ENCODE peak calls at places on chromosomes 13 and 19, in eight cellular contexts. D is uterus; Y is stimulated activated CD4-positive, alpha-beta T cell treated with anti-CD3 and anti-CD28 coated beads, TNF-alpha, amount 100 ng/mL, for 4 hours; C is AG10803; L is transverse colon; R is T1000; N is activated CD8-positive, alpha-beta T cell treated with anti-CD3 and anti-CD28 coated beads, Interleukin-2, amount 10 ng/mL, durations not matched to agents 7 days and 5 days; M is lower leg skin. G is an unnamed sample.

GRCh38 chr19:35774274-35775045 is 904 bp upstream of the ARHGAP33 start:
- DNase-seq in L (no peak), C (no peak), Y (no peak), R (no peak), D (no peak), N (no peak), M (no peak), G (no peak)

GRCh38 chr13:89584058-89584457 is 1763.4 kb upstream of the MIR17HG start:
- DNase-seq in C (no peak), R (no peak), D (no peak), Y (no peak), M (no peak), L (no peak), N (no peak), G (no peak)

GRCh38 chr19:44653977-44654784 is 10.5 kb downstream of the PVR start:
- DNase-seq in R (no peak), C (peak), M (peak), D (peak), Y (peak), N (peak), L (peak), G (peak)

GRCh38 chr13:25881946-25882574 is 169.8 kb downstream of the SHISA2 start:
- DNase-seq in C (no peak), M (no peak), Y (no peak), L (no peak), R (no peak), N (no peak), D (no peak), G (no peak)

GRCh38 chr13:93218583-93218982 is 8.0 kb upstream of the GPC6 start:
- DNase-seq in L (no peak), C (no peak), Y (no peak), N (no peak), D (no peak), R (no peak), M (no peak), G (no peak)

GRCh38 chr19:38204096-38204495 is 19.9 kb downstream of the DPF1 start:
- DNase-seq in Y (no peak), C (no peak), M (no peak), N (no peak), R (no peak), D (no peak), L (no peak), G (no peak)

GRCh38 chr19:41217741-41218140 is 1.3 kb upstream of the AXL start:
- DNase-seq in N (no peak), R (no peak), C (no peak), D (no peak), Y (no peak), L (no peak), M (no peak), G (no peak)

GRCh38 chr13:48448963-48449614 is 36.2 kb upstream of the LPAR6 start:
- DNase-seq in M (no peak), Y (no peak), D (no peak), N (peak), L (no peak), R (no peak), C (peak), G (no peak)

GRCh38 chr13:32115069-32115468 is 83.5 kb downstream of the FRY start:
- DNase-seq in N (no peak), Y (no peak), D (no peak), M (no peak), C (no peak), R (no peak), L (no peak), G (no peak)

GRCh38 chr19:19740755-19741154 is 7.8 kb upstream of the ZNF14 start:
- DNase-seq in L (no peak), R (no peak), D (no peak), M (no peak), C (no peak), N (no peak), Y (no peak), G (peak)

GRCh38 chr19:48203227-48203793 is 32.8 kb downstream of the ZSWIM9 start:
- DNase-seq in D (no peak), N (no peak), M (no peak), Y (no peak), L (no peak), C (no peak), R (no peak), G (no peak)

GRCh38 chr13:112851107-112852046 is 117.6 kb upstream of the MCF2L start:
- DNase-seq in N (no peak), D (no peak), M (no peak), L (no peak), C (no peak), R (no peak), Y (no peak), G (no peak)

GRCh38 chr19:56126983-56127780 is 6.1 kb upstream of the ZNF787 start:
- DNase-seq in M (no peak), C (no peak), D (no peak), N (no peak), Y (no peak), L (no peak), R (no peak), G (peak)

GRCh38 chr13:48110930-48111721 is 16.2 kb upstream of the MED4 start:
- DNase-seq in Y (no peak), C (no peak), M (no peak), D (no peak), R (no peak), L (no peak), N (no peak), G (peak)

GRCh38 chr13:48775804-48776203 is 122.1 kb downstream of the CYSLTR2 start:
- DNase-seq in Y (no peak), D (no peak), M (no peak), C (peak), N (no peak), R (peak), L (no peak), G (no peak)

GRCh38 chr19:56141416-56141992 is 417 bp downstream of the ZNF444 start:
- DNase-seq in N (peak), M (no peak), R (no peak), C (no peak), Y (no peak), L (peak), D (no peak), G (no peak)

GRCh38 chr13:35210234-35210633 is 266.3 kb downstream of the MAB21L1 start:
- DNase-seq in M (no peak), L (no peak), C (peak), D (no peak), Y (no peak), R (no peak), N (no peak), G (no peak)

GRCh38 chr19:39845621-39846175 is 481 bp downstream of the FBL start:
- DNase-seq in L (no peak), D (no peak), C (peak), R (no peak), N (peak), M (no peak), Y (no peak), G (no peak)

GRCh38 chr13:94020833-94021232 is 458.6 kb downstream of the DCT start:
- DNase-seq in D (no peak), N (no peak), R (no peak), L (no peak), M (no peak), Y (no peak), C (no peak), G (no peak)

GRCh38 chr19:49081273-49081672 is 4.0 kb upstream of the SNRNP70 start:
- DNase-seq in R (no peak), N (no peak), D (no peak), Y (no peak), L (no peak), C (no peak), M (no peak), G (no peak)

GRCh38 chr13:98851276-98851675 is 98.8 kb upstream of the SLC15A1 start:
- DNase-seq in C (no peak), Y (no peak), D (no peak), L (no peak), M (no peak), R (no peak), N (no peak), G (no peak)